ENCODE peak calls at places on chromosome 3, in nine cellular contexts. A is A549, W is stomach, T is H1, Z is tibial nerve, X is GM12878, I is upper lobe of left lung, F is transverse colon, Q is esophagus muscularis mucosa. D is an unnamed sample. For H3K4me1, the result is how much of the 10 kb centered on the place peaks cover.

GRCh38 chr3:156818890-156819289 is 7.3 kb upstream of the LEKR1 start:
- DNase-seq in A (peak), W (no peak), T (no peak), Z (no peak), X (no peak), I (no peak), F (no peak), Q (no peak), D (no peak)

GRCh38 chr3:58596828-58597518 is 19.8 kb upstream of the FAM107A start:
- DNase-seq in A (no peak), W (no peak), T (no peak), Z (no peak), X (no peak), I (no peak), F (no peak), Q (no peak), D (no peak)

GRCh38 chr3:12476238-12476897 is 7.9 kb upstream of the TSEN2 start:
- DNase-seq in A (no peak), W (no peak), T (no peak), Z (no peak), X (no peak), I (no peak), F (no peak), Q (no peak), D (no peak)

GRCh38 chr3:196518999-196519737 is 4.0 kb upstream of the SMCO1 start:
- DNase-seq in A (no peak), W (peak), T (peak), Z (peak), X (no peak), I (no peak), F (peak), Q (no peak), D (peak)

GRCh38 chr3:99532246-99532645 is 106.1 kb upstream of the COL8A1 start:
- DNase-seq in A (peak), W (peak), T (peak), Z (no peak), X (no peak), I (no peak), F (peak), Q (no peak), D (no peak)

GRCh38 chr3:28743843-28744242 is 395.2 kb upstream of the AZI2 start:
- DNase-seq in A (no peak), W (peak), T (no peak), Z (no peak), X (no peak), I (no peak), F (no peak), Q (no peak), D (no peak)

GRCh38 chr3:57038466-57039164 is 21.8 kb upstream of the SPATA12 start:
- DNase-seq in A (no peak), W (no peak), T (no peak), Z (no peak), X (no peak), I (no peak), F (no peak), Q (no peak), D (no peak)

GRCh38 chr3:14988988-14989394 is 41.6 kb downstream of the NR2C2 start:
- DNase-seq in A (peak), W (no peak), T (peak), Z (no peak), X (peak), I (no peak), F (peak), Q (no peak), D (no peak)

GRCh38 chr3:97863025-97863424 is 41.2 kb downstream of the CRYBG3 start:
- DNase-seq in A (no peak), W (no peak), T (no peak), Z (no peak), X (no peak), I (no peak), F (no peak), Q (no peak), D (no peak)

GRCh38 chr3:126607214-126607908 is 47.6 kb downstream of the TXNRD3 start:
- DNase-seq in A (no peak), W (no peak), T (no peak), Z (no peak), X (no peak), I (no peak), F (no peak), Q (no peak), D (no peak)

GRCh38 chr3:125401402-125401801 is 26.3 kb upstream of the ZNF148 start:
- DNase-seq in A (no peak), W (no peak), T (no peak), Z (no peak), X (no peak), I (no peak), F (no peak), Q (no peak), D (no peak)
- TF ChIP-seq EP300 in A (no peak), W (no peak), T (no peak), Z (no peak), X (no peak), I (no peak), F (no peak), Q (no peak), D (no peak)

GRCh38 chr3:188001926-188002325 is 152.0 kb upstream of the LPP start:
- DNase-seq in A (no peak), W (no peak), T (no peak), Z (no peak), X (no peak), I (no peak), F (no peak), Q (no peak), D (no peak)
- H3K4me1 ChIP-seq in A (half or more), W (under half), T (under half), Z (under half), X (under half), I (under half), F (under half), Q (under half), D (under half)

GRCh38 chr3:34200576-34200975 is 402.1 kb downstream of the PDCD6IP start:
- DNase-seq in A (no peak), W (no peak), T (no peak), Z (no peak), X (peak), I (no peak), F (no peak), Q (no peak), D (no peak)
- H3K4me3 ChIP-seq in A (no peak), W (no peak), T (no peak), Z (no peak), X (peak), I (no peak), F (no peak), Q (no peak), D (no peak)

DNA sequence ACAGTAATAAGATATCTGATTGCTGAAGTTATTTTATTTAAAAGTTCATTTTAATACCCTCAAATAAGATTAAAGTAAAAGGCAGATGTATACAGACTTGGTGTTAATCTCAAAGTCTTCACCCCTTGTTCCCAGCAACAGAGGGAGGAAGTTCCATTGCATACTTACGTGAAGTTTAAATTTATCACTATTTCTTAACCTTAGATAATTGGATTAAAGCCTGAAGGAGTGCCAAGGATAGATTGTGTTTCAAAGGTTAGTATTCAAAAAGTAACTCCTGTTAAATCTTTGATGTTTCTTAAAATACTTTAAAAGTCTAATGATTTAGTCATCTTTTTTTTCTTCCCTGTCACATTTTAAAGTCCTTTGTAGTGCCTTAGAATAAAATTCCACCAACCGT is 39.3 kb downstream of the ATP1B3 start:
- DNase-seq in A (no peak), W (no peak), T (no peak), Z (no peak), X (no peak), I (no peak), F (no peak), Q (no peak), D (no peak)
- TF ChIP-seq EP300 in A (no peak), W (no peak), T (no peak), Z (no peak), X (no peak), I (no peak), F (no peak), Q (no peak), D (no peak)

DNA sequence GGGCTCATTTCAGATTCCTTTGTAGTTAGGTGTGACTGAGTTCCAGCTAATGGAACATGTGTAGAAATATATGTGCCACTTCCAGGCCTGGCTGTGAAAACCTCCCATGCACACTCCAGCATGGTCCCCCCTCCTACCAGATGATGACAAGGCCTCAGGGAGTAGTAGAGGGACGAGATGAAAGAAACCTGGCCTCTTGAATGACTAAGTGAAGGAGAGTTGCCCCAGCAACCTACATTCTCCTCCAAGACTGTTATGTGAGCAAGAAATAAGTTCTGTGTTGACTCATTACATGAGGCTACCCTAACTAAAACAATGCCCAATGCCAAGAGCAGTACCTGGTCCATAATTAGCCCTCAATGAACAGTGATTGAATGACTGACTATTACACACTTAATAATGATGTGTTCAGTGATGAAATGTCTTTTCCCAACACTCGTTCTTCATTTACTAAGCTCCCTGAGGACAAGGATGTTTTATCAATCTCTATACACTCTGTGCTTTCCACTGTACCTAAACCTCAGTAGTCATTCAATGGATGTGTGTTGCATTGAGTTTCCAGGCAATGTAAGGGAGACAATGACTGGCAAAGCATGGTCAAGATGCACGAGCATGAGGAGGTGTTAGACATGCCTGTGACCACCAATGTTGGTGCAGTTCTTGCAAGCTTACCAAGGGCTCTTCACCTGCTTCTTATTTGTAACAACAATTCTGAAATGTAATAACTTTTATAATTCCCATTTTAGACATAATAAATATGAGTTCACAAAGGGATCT is 62.0 kb upstream of the BCL6 start:
- DNase-seq in A (no peak), W (no peak), T (no peak), Z (no peak), X (no peak), I (no peak), F (no peak), Q (no peak), D (no peak)
- H3K4me1 ChIP-seq in A (under half), W (under half), T (under half), Z (under half), X (under half), I (under half), F (under half), Q (under half), D (half or more)

GRCh38 chr3:65200312-65200711 is 512.5 kb upstream of the ADAMTS9 start:
- DNase-seq in A (no peak), W (no peak), T (no peak), Z (no peak), X (no peak), I (no peak), F (no peak), Q (no peak), D (no peak)
- H3K4me3 ChIP-seq in A (no peak), W (no peak), T (no peak), Z (no peak), X (no peak), I (no peak), F (no peak), Q (no peak), D (no peak)

DNA sequence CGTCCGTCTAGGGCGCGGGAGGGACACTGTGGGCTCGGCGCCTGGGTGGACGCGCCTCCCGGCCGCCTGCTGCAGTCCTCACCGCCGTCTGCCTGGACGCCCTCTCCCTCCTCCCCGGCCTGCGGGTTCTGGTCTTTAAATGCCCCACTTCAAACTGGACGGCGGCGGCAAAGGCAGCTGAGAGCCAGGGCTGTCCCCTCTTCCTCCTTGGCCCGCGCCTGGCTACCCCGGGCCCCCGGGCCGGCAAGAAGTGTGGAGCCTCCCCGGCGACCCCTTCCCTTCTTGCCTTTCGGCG is 415 bp downstream of the CBLB start:
- DNase-seq in A (peak), W (peak), T (no peak), Z (peak), X (no peak), I (peak), F (peak), Q (peak), D (peak)
- TF ChIP-seq EP300 in A (no peak), W (no peak), T (no peak), Z (no peak), X (no peak), I (no peak), F (no peak), Q (no peak), D (no peak)

GRCh38 chr3:183082355-183082915 is 16.9 kb downstream of the MCCC1 start:
- DNase-seq in A (no peak), W (no peak), T (no peak), Z (no peak), X (no peak), I (peak), F (no peak), Q (no peak), D (no peak)

GRCh38 chr3:183081459-183082183 is 17.7 kb downstream of the MCCC1 start:
- DNase-seq in A (no peak), W (no peak), T (no peak), Z (no peak), X (no peak), I (no peak), F (no peak), Q (no peak), D (no peak)

GRCh38 chr3:183092256-183092655 is 7.0 kb downstream of the MCCC1 start:
- DNase-seq in A (no peak), W (no peak), T (no peak), Z (no peak), X (no peak), I (no peak), F (no peak), Q (no peak), D (no peak)

GRCh38 chr3:183085634-183086390 is 13.5 kb downstream of the MCCC1 start:
- DNase-seq in A (no peak), W (no peak), T (no peak), Z (no peak), X (no peak), I (no peak), F (no peak), Q (no peak), D (no peak)

GRCh38 chr3:183087184-183087583 is 12.1 kb downstream of the MCCC1 start:
- DNase-seq in A (no peak), W (no peak), T (no peak), Z (no peak), X (no peak), I (no peak), F (no peak), Q (no peak), D (no peak)
- H3K4me1 ChIP-seq in A (under half), W (under half), T (under half), Z (under half), X (under half), I (under half), F (under half), Q (under half), D (under half)

D was measured in suprapubic skin.